ENCODE peak calls at places on chromosome 1, in six cellular contexts. Q is activated CD8-positive, alpha-beta memory T cell treated with anti-CD3 and anti-CD28 coated beads, Interleukin-2, amount 50 U/mL, for 48 hours; S is NCI-H2029; K is NCI-H2171; Z is CD4-positive, alpha-beta T cell; Y is GM04503. J is an unnamed sample.

GRCh38 chr1:15282038-15282437 is 35.0 kb downstream of the FHAD1 start:
- DNase-seq in Y (no peak), Q (no peak), Z (no peak), S (no peak), K (no peak), J (no peak)

GRCh38 chr1:171217658-171218443 is 30.4 kb upstream of the FMO1 start:
- DNase-seq in S (no peak), Q (no peak), K (no peak), Z (no peak), Y (no peak), J (no peak)

GRCh38 chr1:156689960-156690672 is 12.9 kb upstream of the NES start:
- DNase-seq in S (no peak), Z (no peak), Y (no peak), Q (no peak), K (peak; percentile 18), J (peak; percentile 26)

GRCh38 chr1:199682081-199682480 is 345.4 kb upstream of the NR5A2 start:
- DNase-seq in K (no peak), S (no peak), Y (no peak), Z (no peak), Q (no peak), J (no peak)

GRCh38 chr1:31985430-31985829 is 28.2 kb upstream of the KHDRBS1 start:
- DNase-seq in Y (no peak), S (no peak), K (no peak), Z (no peak), Q (no peak), J (peak; percentile 72)

GRCh38 chr1:9892563-9893528 is 17.2 kb downstream of the CTNNBIP1 start:
- DNase-seq in S (no peak), K (peak; percentile 85), Z (no peak), Y (peak; percentile 71), Q (no peak), J (no peak)

GRCh38 chr1:24966121-24966723 is 36.1 kb upstream of the RUNX3 start:
- DNase-seq in S (no peak), K (no peak), Z (no peak), Y (no peak), Q (no peak), J (no peak)

GRCh38 chr1:70934197-70934961 is 113.2 kb downstream of the PTGER3 start:
- DNase-seq in Z (no peak), K (no peak), Y (peak; percentile 21), S (no peak), Q (no peak), J (no peak)

GRCh38 chr1:180489976-180490375 is 12.4 kb downstream of the ACBD6 start:
- DNase-seq in Q (no peak), S (no peak), Z (no peak), Y (no peak), K (no peak), J (no peak)

GRCh38 chr1:242745079-242745478 is 220.6 kb upstream of the PLD5 start:
- DNase-seq in S (no peak), Q (no peak), Z (no peak), K (no peak), Y (no peak), J (no peak)

GRCh38 chr1:65027699-65028358 is 61.5 kb upstream of the JAK1 start:
- DNase-seq in S (peak; percentile 93), Y (no peak), K (peak; percentile 13), Z (no peak), Q (no peak), J (peak; percentile 28)

GRCh38 chr1:53291574-53291973 is 36.3 kb downstream of the LRP8 start:
- DNase-seq in Y (no peak), Q (no peak), K (no peak), S (no peak), Z (no peak), J (no peak)

GRCh38 chr1:162016616-162017015 is 7.1 kb downstream of the OLFML2B start:
- DNase-seq in S (no peak), Z (no peak), Q (no peak), K (no peak), Y (no peak), J (no peak)

GRCh38 chr1:86750530-86750929 is 46.2 kb downstream of the SH3GLB1 start:
- DNase-seq in K (no peak), Z (no peak), S (no peak), Y (no peak), Q (no peak), J (no peak)

GRCh38 chr1:145784409-145784808 is 39.5 kb downstream of the RNF115 start:
- DNase-seq in S (no peak), Y (no peak), K (no peak), Q (no peak), Z (no peak), J (no peak)

GRCh38 chr1:20614130-20614579 is 19.1 kb upstream of the PINK1 start:
- DNase-seq in Q (no peak), K (no peak), Y (no peak), Z (no peak), S (no peak), J (no peak)

GRCh38 chr1:14824314-14824915 is 225.9 kb downstream of the KAZN start:
- DNase-seq in Y (no peak), Q (no peak), Z (no peak), K (no peak), S (no peak), J (no peak)

GRCh38 chr1:99482750-99483149 is 163.2 kb upstream of the PALMD start:
- DNase-seq in Y (no peak), Z (no peak), S (no peak), K (no peak), Q (no peak), J (no peak)

GRCh38 chr1:217311766-217312165 is 319.1 kb downstream of the GPATCH2 start:
- DNase-seq in Q (no peak), Z (no peak), S (no peak), K (no peak), Y (no peak), J (no peak)

GRCh38 chr1:30327370-30328099 is 395.9 kb downstream of the MATN1 start:
- DNase-seq in Q (no peak), Y (no peak), K (no peak), Z (no peak), S (no peak), J (no peak)

J was measured in DMS79.